ENCODE peak calls at places on chromosome 19, in seven cellular contexts. U is lower lobe of right lung, O is BJ, T is pancreas, S is brain microvascular endothelial cell, F is left lung, E is tibial artery. B is an unnamed sample.

GRCh38 chr19:34310494-34310981 is 54.5 kb upstream of the GPI start:
- DNase-seq in U (no peak), O (no peak), T (no peak), S (no peak), F (no peak), E (no peak), B (no peak)

GRCh38 chr19:44260695-44261446 is 1.2 kb downstream of the ZNF233 start:
- DNase-seq in U (no peak), O (no peak), T (no peak), S (no peak), F (no peak), E (no peak), B (peak)

GRCh38 chr19:9323557-9323918 is 441 bp upstream of the ZNF559 start:
- DNase-seq in U (peak), O (peak), T (peak), S (peak), F (peak), E (peak), B (peak)

GRCh38 chr19:33868821-33869412 is 72.2 kb downstream of the KCTD15 start:
- DNase-seq in U (no peak), O (no peak), T (no peak), S (no peak), F (no peak), E (no peak), B (peak)

GRCh38 chr19:34350161-34350561 is 14.8 kb upstream of the GPI start:
- DNase-seq in U (no peak), O (no peak), T (no peak), S (no peak), F (no peak), E (no peak), B (peak)

GRCh38 chr19:4499318-4499717 is 19.0 kb downstream of the PLIN4 start:
- DNase-seq in U (no peak), O (no peak), T (no peak), S (no peak), F (no peak), E (no peak), B (no peak)

GRCh38 chr19:15323496-15324235 is 8.7 kb downstream of the BRD4 start:
- DNase-seq in U (peak), O (no peak), T (peak), S (no peak), F (peak), E (peak), B (peak)

GRCh38 chr19:11538232-11539036 is at the start of gene CNN1:
- DNase-seq in U (no peak), O (peak), T (no peak), S (peak), F (peak), E (peak), B (peak)

GRCh38 chr19:27972291-27973040 is 1240.5 kb downstream of the UQCRFS1 start:
- DNase-seq in U (no peak), O (peak), T (peak), S (peak), F (no peak), E (no peak), B (peak)

GRCh38 chr19:33905937-33906577 is 109.4 kb downstream of the KCTD15 start:
- DNase-seq in U (peak), O (no peak), T (peak), S (peak), F (peak), E (peak), B (peak)

GRCh38 chr19:52941941-52942370 is 18.7 kb upstream of the ZNF888 start:
- DNase-seq in U (peak), O (no peak), T (peak), S (peak), F (peak), E (peak), B (no peak)

GRCh38 chr19:57465680-57466381 is 8.9 kb upstream of the VN1R1 start:
- DNase-seq in U (no peak), O (no peak), T (no peak), S (no peak), F (no peak), E (no peak), B (peak)

GRCh38 chr19:34188388-34188787 is 16.1 kb downstream of the LSM14A start:
- DNase-seq in U (no peak), O (no peak), T (no peak), S (no peak), F (no peak), E (no peak), B (peak)

GRCh38 chr19:9857920-9858746 is 23.0 kb downstream of the PIN1 start:
- DNase-seq in U (no peak), O (no peak), T (no peak), S (no peak), F (no peak), E (no peak), B (no peak)

GRCh38 chr19:8042900-8043299 is 9.7 kb upstream of the CCL25 start:
- DNase-seq in U (no peak), O (no peak), T (no peak), S (no peak), F (no peak), E (no peak), B (no peak)

GRCh38 chr19:45478454-45479238 is 10.8 kb downstream of the FOSB start:
- DNase-seq in U (peak), O (no peak), T (peak), S (peak), F (peak), E (peak), B (peak)

GRCh38 chr19:13748169-13748884 is 16.0 kb upstream of the MRI1 start:
- DNase-seq in U (no peak), O (no peak), T (peak), S (peak), F (no peak), E (no peak), B (peak)

GRCh38 chr19:56066152-56067023 is 54.7 kb downstream of the ZNF787 start:
- DNase-seq in U (peak), O (no peak), T (peak), S (peak), F (peak), E (no peak), B (peak)

DNA sequence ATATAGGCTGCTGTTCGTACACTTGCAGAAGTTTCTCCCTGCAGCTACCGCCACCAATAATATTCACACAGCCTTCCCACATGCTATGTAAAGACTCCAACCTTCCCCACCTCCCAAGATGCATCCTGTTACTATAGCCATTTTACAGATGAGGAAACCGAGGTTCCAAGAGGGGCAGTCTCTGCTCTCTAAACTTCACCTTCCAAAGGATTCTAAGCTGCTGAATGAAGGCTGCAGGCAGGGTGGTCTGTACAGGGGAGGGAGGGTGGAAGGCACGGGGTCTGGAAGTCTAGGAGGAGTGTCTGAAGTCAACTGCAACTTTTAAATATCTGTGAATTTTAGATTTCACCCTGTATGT is 1.9 kb upstream of the NFIC start:
- DNase-seq in U (no peak), O (no peak), T (no peak), S (no peak), F (no peak), E (no peak), B (peak)
- TF ChIP-seq CTCF in U (no peak), O (no peak), T (no peak), S (no peak), F (no peak), E (no peak), B (no peak)

GRCh38 chr19:49782515-49782914 is 15.7 kb downstream of the AP2A1 start:
- DNase-seq in U (no peak), O (no peak), T (no peak), S (no peak), F (no peak), E (no peak), B (no peak)
- H3K4me3 ChIP-seq in U (no peak), O (no peak), T (no peak), S (no peak), F (no peak), E (no peak), B (no peak)

GRCh38 chr19:50838239-50838638 is 4.9 kb upstream of the KLK15 start:
- DNase-seq in U (no peak), O (no peak), T (no peak), S (no peak), F (no peak), E (no peak), B (no peak)
- TF ChIP-seq CTCF in U (no peak), O (peak), T (no peak), S (no peak), F (no peak), E (no peak), B (no peak)

GRCh38 chr19:47450478-47450877 is 21.2 kb downstream of the SLC8A2 start:
- DNase-seq in U (no peak), O (no peak), T (no peak), S (no peak), F (no peak), E (no peak), B (no peak)

GRCh38 chr19:47447470-47448359 is 24.0 kb downstream of the SLC8A2 start:
- DNase-seq in U (peak), O (no peak), T (no peak), S (peak), F (no peak), E (no peak), B (peak)

GRCh38 chr19:47445937-47446402 is 25.7 kb downstream of the SLC8A2 start:
- DNase-seq in U (peak), O (no peak), T (peak), S (no peak), F (peak), E (no peak), B (no peak)

GRCh38 chr19:47446534-47447469 is 24.9 kb downstream of the SLC8A2 start:
- DNase-seq in U (peak), O (no peak), T (no peak), S (no peak), F (no peak), E (no peak), B (peak)

GRCh38 chr19:47448360-47448727 is 23.3 kb downstream of the SLC8A2 start:
- DNase-seq in U (no peak), O (no peak), T (no peak), S (no peak), F (no peak), E (no peak), B (no peak)
- H3K4me3 ChIP-seq in U (no peak), O (no peak), T (no peak), S (no peak), F (no peak), E (no peak), B (no peak)

DNA sequence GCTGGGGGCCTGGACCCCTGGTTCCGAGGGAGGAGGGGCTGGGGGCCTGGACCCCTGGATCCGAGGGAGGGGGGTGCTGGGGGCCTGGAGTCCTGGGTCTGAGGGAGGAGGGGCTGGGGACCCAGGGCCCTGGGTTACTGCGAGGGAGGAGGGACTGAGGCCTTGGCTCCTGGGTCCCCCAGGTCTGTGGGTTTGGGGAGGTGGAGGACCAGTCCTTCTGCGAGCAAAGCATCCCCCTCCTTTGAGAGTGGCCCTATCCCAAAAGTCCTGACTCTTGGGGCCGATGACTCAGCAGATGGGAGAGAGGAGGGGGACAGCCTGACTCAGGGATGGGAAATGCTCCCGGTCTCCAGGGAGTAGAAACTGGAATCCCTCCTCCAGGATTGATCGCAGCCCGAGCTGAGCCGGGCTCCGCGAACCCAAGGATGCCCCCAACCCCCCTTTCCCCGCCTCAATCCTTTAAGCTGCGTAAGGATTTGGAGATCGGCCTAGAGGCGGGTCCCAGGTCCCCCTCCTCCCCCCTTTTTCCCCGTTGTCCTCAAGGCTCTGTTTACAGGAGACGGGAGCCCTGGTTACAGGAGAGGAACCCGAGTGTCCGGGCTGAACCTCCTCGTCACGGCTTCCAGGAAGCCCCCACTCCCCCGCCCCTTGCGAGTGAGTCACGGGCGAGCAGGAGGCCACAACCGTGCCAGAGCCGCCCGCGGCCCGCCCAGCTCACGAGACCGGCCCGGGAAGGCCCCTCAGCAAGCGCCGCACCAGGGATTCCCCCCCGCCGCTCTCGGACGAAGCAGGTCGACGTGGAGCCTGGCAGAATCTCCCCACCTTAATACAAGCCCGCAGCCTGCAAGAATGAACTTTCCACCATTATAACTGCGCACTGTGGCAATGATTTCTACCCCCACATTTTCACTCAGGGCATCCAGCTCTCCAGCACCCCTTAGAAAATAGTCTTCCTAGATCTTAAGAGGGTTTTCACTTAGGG is 3.0 kb upstream of the ZFP36 start:
- DNase-seq in U (peak), O (peak), T (peak), S (peak), F (peak), E (peak), B (peak)
- TF ChIP-seq CTCF in U (no peak), O (no peak), T (no peak), S (no peak), F (no peak), E (no peak), B (no peak)

GRCh38 chr19:29681422-29682235 is 16.4 kb downstream of the PLEKHF1 start:
- DNase-seq in U (no peak), O (no peak), T (no peak), S (no peak), F (no peak), E (peak), B (no peak)
- H3K4me3 ChIP-seq in U (no peak), O (no peak), T (no peak), S (no peak), F (no peak), E (no peak), B (no peak)

DNA sequence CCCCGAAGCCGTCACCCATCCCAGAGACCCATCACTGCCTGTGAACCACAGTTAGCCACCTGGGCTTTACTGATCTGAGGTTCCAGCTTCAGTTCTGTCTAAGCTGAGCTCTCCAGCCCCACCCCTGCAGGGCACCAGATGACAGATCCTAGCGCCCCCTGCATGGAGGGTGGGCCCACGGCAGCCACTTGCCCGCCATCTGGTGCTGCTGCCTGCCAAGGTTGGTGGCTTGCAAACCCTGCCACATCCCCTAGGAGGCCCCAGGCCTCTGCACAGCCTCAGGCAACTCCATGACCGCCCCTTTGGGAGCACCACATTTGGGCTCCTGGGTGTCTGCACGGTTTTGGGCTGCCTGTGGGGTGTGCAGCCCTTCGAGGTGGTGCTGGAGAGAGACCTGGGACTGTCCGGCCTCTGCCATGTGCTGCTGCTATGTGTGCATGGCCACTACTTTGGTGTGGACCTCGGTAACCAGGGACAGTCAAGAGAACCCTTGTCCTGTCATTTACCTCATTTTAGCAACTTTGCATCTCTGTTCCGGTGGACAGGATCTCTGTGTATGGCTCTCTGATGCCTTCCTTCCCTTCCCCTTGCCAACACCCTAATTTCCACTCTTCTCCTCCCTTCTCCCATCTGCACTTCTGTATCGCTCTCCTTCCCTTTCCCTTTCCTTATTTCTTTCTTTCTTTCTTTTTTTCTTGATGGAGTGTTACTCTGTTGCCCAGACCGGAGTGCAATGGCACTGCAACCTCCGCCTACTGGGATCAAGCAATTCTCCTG is 17.4 kb upstream of the SDHAF1 start:
- DNase-seq in U (no peak), O (no peak), T (no peak), S (no peak), F (no peak), E (no peak), B (no peak)
- TF ChIP-seq CTCF in U (no peak), O (no peak), T (no peak), S (peak), F (no peak), E (no peak), B (no peak)

DNA sequence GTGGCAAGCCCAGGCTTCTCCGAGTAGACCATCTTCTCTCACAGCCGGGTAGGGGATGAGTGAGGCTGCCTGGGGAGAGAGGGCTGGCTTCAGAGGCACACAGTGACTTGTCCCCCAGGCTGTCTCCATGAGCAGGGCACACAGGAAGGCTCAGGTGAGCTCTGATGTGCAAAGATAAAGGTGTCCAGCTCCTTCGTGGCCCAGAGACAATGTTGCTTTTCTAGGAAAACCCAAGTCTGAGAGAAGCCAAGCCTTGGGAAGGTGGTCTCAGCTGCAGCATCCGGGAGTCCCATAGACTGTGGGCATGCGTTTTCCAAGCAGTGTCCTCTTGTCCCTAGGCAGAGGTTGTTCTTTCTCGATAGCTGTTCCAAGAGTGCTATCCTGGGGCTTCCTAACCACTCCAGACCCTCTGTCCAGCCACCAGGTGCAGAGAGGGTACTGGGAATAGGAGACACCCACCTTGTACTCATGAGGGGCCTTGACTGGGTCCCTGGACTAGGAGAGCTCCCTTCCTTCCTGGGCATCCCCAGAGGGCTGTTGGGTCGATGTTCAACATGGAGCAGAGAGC is 163.3 kb upstream of the TSHZ3 start:
- DNase-seq in U (no peak), O (no peak), T (no peak), S (no peak), F (no peak), E (no peak), B (no peak)
- H3K4me3 ChIP-seq in U (no peak), O (no peak), T (no peak), S (no peak), F (no peak), E (no peak), B (no peak)

GRCh38 chr19:6710273-6711077 is 10.0 kb downstream of the C3 start:
- DNase-seq in U (peak), O (no peak), T (no peak), S (no peak), F (no peak), E (no peak), B (no peak)
- TF ChIP-seq CTCF in U (no peak), O (no peak), T (no peak), S (no peak), F (no peak), E (no peak), B (no peak)

GRCh38 chr19:18831524-18832330 is at the start of gene UPF1:
- DNase-seq in U (peak), O (peak), T (peak), S (peak), F (peak), E (peak), B (peak)

GRCh38 chr19:18833849-18834643 is 2.3 kb downstream of the UPF1 start:
- DNase-seq in U (no peak), O (no peak), T (no peak), S (no peak), F (no peak), E (no peak), B (peak)

GRCh38 chr19:18833141-18833476 is 1.4 kb downstream of the UPF1 start:
- DNase-seq in U (no peak), O (no peak), T (no peak), S (no peak), F (no peak), E (no peak), B (no peak)

GRCh38 chr19:18832331-18833140 is 777 bp downstream of the UPF1 start:
- DNase-seq in U (no peak), O (no peak), T (no peak), S (peak), F (no peak), E (no peak), B (peak)

GRCh38 chr19:18834644-18834984 is 2.9 kb downstream of the UPF1 start:
- DNase-seq in U (no peak), O (no peak), T (no peak), S (no peak), F (no peak), E (no peak), B (no peak)
- H3K4me3 ChIP-seq in U (peak), O (peak), T (peak), S (no peak), F (peak), E (peak), B (peak)